ENCODE peak calls at places on chromosomes 3 and 15, in nine cellular contexts. A is bronchial epithelial cell, H is prostate gland, W is RWPE1, G is PC-3, J is uterus, B is dorsolateral prefrontal cortex, M is epithelial cell of esophagus, Z is adrenal gland. C is an unnamed sample.

GRCh38 chr15:86362556-86362955 is 282.9 kb downstream of the AGBL1 start:
- DNase-seq in A (peak), H (no peak), W (peak), G (peak), J (no peak), B (no peak), M (peak), Z (no peak), C (no peak)

GRCh38 chr15:25362545-25362944 is 76.3 kb downstream of the UBE3A start:
- DNase-seq in A (no peak), H (no peak), W (no peak), G (no peak), J (no peak), B (no peak), M (no peak), Z (no peak), C (no peak)

GRCh38 chr15:50355612-50355905 is 561 bp upstream of the GABPB1 start:
- DNase-seq in A (no peak), H (no peak), W (no peak), G (no peak), J (no peak), B (no peak), M (no peak), Z (no peak), C (no peak)

GRCh38 chr15:25435474-25436243 is 3.2 kb downstream of the UBE3A start:
- DNase-seq in A (no peak), H (no peak), W (no peak), G (no peak), J (no peak), B (no peak), M (no peak), Z (no peak), C (no peak)

GRCh38 chr15:79535536-79535935 is 103.4 kb downstream of the MINAR1 start:
- DNase-seq in A (no peak), H (no peak), W (no peak), G (no peak), J (no peak), B (no peak), M (no peak), Z (no peak), C (no peak)

GRCh38 chr3:121736112-121736511 is 13.4 kb downstream of the GOLGB1 start:
- DNase-seq in A (peak), H (no peak), W (no peak), G (no peak), J (no peak), B (no peak), M (peak), Z (no peak), C (no peak)

GRCh38 chr3:2166552-2166951 is 67.9 kb downstream of the CNTN4 start:
- DNase-seq in A (peak), H (no peak), W (no peak), G (no peak), J (no peak), B (no peak), M (peak), Z (no peak), C (no peak)

GRCh38 chr15:78016860-78017259 is 60.7 kb downstream of the TBC1D2B start:
- DNase-seq in A (no peak), H (no peak), W (no peak), G (no peak), J (no peak), B (no peak), M (no peak), Z (no peak), C (no peak)

GRCh38 chr15:66390670-66391069 is 4.0 kb downstream of the MAP2K1 start:
- DNase-seq in A (peak), H (no peak), W (peak), G (peak), J (no peak), B (no peak), M (peak), Z (no peak), C (no peak)

GRCh38 chr3:99953596-99953995 is 135.9 kb downstream of the CMSS1 start:
- DNase-seq in A (no peak), H (no peak), W (no peak), G (no peak), J (no peak), B (no peak), M (no peak), Z (no peak), C (no peak)

GRCh38 chr3:14392231-14392630 is 10.2 kb upstream of the SLC6A6 start:
- DNase-seq in A (no peak), H (no peak), W (no peak), G (no peak), J (no peak), B (no peak), M (no peak), Z (no peak), C (no peak)
- TF ChIP-seq CTCF in A (no peak), H (no peak), W (no peak), G (peak), J (no peak), B (no peak), M (no peak), Z (no peak), C (no peak)

GRCh38 chr3:17686613-17687012 is 55.8 kb downstream of the TBC1D5 start:
- DNase-seq in A (peak), H (no peak), W (no peak), G (peak), J (no peak), B (no peak), M (peak), Z (no peak), C (no peak)
- TF ChIP-seq CTCF in A (peak), H (no peak), W (no peak), G (peak), J (no peak), B (peak), M (peak), Z (peak), C (peak)

GRCh38 chr3:42712344-42712648 is 9.7 kb upstream of the HHATL start:
- DNase-seq in A (no peak), H (no peak), W (no peak), G (no peak), J (no peak), B (no peak), M (no peak), Z (no peak), C (no peak)

GRCh38 chr3:42710323-42711021 is 7.9 kb upstream of the HHATL start:
- DNase-seq in A (no peak), H (no peak), W (no peak), G (no peak), J (no peak), B (no peak), M (no peak), Z (no peak), C (no peak)

GRCh38 chr3:42712716-42713372 is 10.2 kb upstream of the HHATL start:
- DNase-seq in A (no peak), H (no peak), W (no peak), G (no peak), J (no peak), B (no peak), M (no peak), Z (no peak), C (peak)

GRCh38 chr3:42713747-42714146 is 11.1 kb upstream of the HHATL start:
- DNase-seq in A (no peak), H (no peak), W (no peak), G (no peak), J (no peak), B (no peak), M (no peak), Z (no peak), C (peak)

DNA sequence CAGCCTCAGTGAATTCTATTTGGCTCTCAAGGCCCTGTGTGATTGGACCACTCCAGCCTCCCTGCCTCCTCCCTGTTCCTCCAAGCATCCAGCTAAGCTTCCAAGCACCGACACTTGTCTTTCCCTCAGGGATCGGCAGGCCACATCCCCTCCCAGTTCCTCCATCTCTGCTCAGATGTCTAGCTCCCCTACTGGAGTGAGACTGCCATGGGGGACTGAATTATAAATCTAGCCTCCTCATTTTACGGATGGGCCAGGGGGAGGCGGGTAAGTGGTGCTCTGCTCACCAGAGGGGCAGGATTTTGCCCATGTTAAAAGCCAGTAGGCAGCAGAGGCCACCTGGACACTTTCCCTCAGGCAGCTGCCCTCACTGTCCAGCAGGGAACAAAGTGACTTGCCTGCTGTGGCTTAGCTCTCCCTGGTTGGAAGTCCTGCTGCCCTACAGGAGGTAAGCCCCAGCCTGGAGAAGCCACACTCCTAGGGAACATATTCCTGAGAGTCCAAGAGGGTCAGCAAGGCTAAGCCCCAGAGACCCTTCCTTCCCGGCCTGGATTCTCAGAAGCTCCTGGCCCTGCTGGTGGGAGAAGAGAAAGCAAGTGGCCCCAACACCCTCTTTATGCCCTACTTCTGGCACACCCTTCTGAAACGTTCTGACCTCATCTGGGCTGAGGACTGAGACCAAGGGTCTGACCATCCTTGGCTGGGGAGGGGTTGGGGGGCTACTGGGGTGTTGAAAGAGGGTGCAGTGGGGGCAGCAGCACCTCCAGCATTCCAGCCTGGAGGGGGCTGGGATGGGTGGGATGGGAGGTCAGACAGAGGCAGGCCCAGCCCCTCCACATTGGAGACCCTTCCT is 9.1 kb upstream of the HHATL start:
- DNase-seq in A (no peak), H (no peak), W (no peak), G (peak), J (no peak), B (peak), M (no peak), Z (no peak), C (no peak)
- TF ChIP-seq CTCF in A (no peak), H (no peak), W (no peak), G (peak), J (no peak), B (no peak), M (no peak), Z (no peak), C (peak)

GRCh38 chr3:197454014-197454413 is 101.8 kb downstream of the BDH1 start:
- DNase-seq in A (peak), H (no peak), W (no peak), G (peak), J (no peak), B (no peak), M (peak), Z (no peak), C (no peak)
- TF ChIP-seq CTCF in A (peak), H (no peak), W (no peak), G (peak), J (no peak), B (peak), M (peak), Z (peak), C (peak)